ENCODE peak calls at places on chromosomes 5 and 9, in seven cellular contexts. L is fibroblast of lung, E is IMR-90, W is AG10803, I is cardiac muscle cell, O is suprapubic skin, Y is body of pancreas. N is an unnamed sample.

GRCh38 chr9:126440938-126441337 is 114.3 kb downstream of the MVB12B start:
- DNase-seq in L (peak), E (no peak), W (peak), I (no peak), O (no peak), Y (no peak), N (peak)

GRCh38 chr5:6723901-6724300 is 10.7 kb downstream of the TENT4A start:
- DNase-seq in L (no peak), E (no peak), W (no peak), I (no peak), O (no peak), Y (no peak), N (no peak)

GRCh38 chr5:54159153-54159836 is 151.1 kb downstream of the ARL15 start:
- DNase-seq in L (peak), E (peak), W (peak), I (no peak), O (no peak), Y (no peak), N (peak)

GRCh38 chr5:153959134-153959957 is 79.4 kb downstream of the FAM114A2 start:
- DNase-seq in L (peak), E (peak), W (peak), I (peak), O (no peak), Y (no peak), N (peak)

GRCh38 chr9:136153381-136154065 is 34.8 kb upstream of the TMEM250 start:
- DNase-seq in L (no peak), E (no peak), W (no peak), I (no peak), O (no peak), Y (no peak), N (no peak)

GRCh38 chr9:33229359-33230120 is 10.4 kb upstream of the SPINK4 start:
- DNase-seq in L (no peak), E (no peak), W (no peak), I (no peak), O (no peak), Y (peak), N (no peak)

GRCh38 chr5:61327761-61328753 is 4.0 kb upstream of the ZSWIM6 start:
- DNase-seq in L (peak), E (peak), W (peak), I (no peak), O (no peak), Y (no peak), N (peak)

GRCh38 chr5:119343042-119343441 is 12.8 kb upstream of the TNFAIP8 start:
- DNase-seq in L (peak), E (peak), W (no peak), I (no peak), O (no peak), Y (no peak), N (no peak)

GRCh38 chr9:36158122-36158521 is 11.1 kb upstream of the CCIN start:
- DNase-seq in L (peak), E (peak), W (peak), I (no peak), O (no peak), Y (no peak), N (peak)

GRCh38 chr5:73030995-73031394 is 75.2 kb downstream of the FCHO2 start:
- DNase-seq in L (peak), E (peak), W (peak), I (peak), O (no peak), Y (no peak), N (peak)

GRCh38 chr9:111731916-111732315 is 62.8 kb downstream of the SHOC1 start:
- DNase-seq in L (peak), E (peak), W (peak), I (no peak), O (no peak), Y (no peak), N (peak)

GRCh38 chr5:146588331-146588730 is 72.3 kb upstream of the GPR151 start:
- DNase-seq in L (peak), E (no peak), W (peak), I (no peak), O (no peak), Y (no peak), N (peak)

GRCh38 chr9:121559183-121559582 is 59.5 kb upstream of the GGTA1 start:
- DNase-seq in L (peak), E (peak), W (no peak), I (no peak), O (no peak), Y (no peak), N (peak)

DNA sequence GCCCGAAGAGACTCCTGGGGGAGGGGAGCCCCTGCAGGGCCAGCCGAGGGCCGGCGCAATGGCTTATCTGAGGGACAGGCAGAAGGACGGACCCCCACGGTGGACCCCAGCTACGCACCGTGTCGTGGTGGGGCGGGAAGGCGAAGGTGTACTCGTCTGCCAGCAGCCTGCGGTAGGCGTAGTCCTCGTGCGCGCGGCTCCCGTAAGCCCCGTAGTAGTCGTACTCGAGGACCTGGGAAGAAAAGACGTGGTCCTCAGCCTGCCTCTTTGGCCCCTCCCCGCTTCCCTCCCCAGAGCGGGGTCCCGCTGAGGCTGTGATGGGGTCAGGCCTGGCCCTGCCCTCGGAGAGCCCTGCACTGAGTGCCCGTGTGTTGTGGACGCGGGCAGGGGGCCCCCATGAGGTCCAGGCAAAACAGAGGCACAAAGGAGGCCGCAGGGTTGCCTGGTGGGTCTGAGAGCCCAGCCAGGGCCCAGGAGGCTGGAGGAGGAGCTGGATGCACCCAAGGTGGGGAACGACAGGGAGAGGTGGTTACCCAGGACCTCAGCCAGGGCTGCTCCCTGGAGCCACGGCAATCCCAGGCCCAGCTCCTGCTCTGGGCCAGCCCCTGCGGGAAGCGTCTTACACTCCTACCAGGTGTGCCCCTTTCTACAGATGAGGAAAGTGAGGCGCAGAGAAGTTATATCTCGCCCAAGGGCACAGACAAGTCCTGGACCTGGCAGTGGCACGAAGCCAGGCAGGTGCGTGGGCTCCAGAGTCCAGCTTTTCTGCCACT is 35.2 kb downstream of the SARDH start:
- DNase-seq in L (no peak), E (no peak), W (no peak), I (no peak), O (no peak), Y (no peak), N (no peak)
- H3K4me3 ChIP-seq in L (no peak), E (no peak), W (no peak), I (no peak), O (peak), Y (no peak), N (no peak)

GRCh38 chr9:97895695-97896332 is 26.5 kb downstream of the TRMO start:
- DNase-seq in L (no peak), E (peak), W (no peak), I (no peak), O (no peak), Y (no peak), N (peak)
- TF ChIP-seq CTCF in L (peak), E (peak), W (no peak), I (peak), O (no peak), Y (no peak), N (peak)

DNA sequence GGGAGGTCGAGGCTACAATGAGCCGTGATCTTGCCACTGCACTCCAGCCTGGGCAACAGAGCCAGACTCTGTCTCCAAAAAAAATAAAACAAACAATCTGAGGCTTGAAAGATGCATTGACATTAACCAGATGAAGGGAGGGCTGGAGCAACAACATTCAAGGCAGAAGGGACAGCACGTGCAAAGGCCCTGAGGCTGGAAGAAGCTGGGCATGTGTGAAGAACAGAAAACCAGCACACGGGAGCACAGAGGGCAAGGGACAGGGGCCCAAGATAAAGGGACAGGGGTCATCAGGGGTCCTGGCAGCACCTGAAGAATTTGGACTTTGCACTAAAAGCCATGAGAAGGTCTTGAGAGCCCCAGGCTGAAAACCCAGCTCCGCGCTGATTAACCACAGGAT is 3.3 kb downstream of the PTGES start:
- DNase-seq in L (no peak), E (no peak), W (no peak), I (no peak), O (no peak), Y (no peak), N (no peak)
- H3K4me3 ChIP-seq in L (no peak), E (no peak), W (no peak), I (no peak), O (no peak), Y (no peak), N (no peak)

DNA sequence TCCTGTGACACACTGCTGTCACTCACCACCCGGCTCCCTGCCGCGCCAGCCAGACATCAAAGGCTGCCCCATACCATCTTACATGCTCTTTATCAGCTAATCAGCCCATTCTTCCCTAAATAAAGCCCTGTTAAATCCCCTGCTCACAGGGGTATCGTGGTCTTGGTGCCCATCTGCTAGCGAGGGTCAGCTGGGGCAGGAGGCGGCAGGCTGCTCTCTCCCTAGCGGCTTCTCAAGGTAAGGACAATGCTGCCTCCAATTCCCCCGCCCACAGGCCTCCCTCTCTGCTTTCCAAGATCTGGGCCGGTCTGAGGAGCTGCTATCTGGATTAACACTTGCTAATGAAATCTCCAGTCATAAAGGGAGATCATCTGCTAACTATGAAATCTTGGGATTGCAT is 26.8 kb downstream of the BARHL1 start:
- DNase-seq in L (no peak), E (no peak), W (no peak), I (no peak), O (no peak), Y (no peak), N (no peak)
- TF ChIP-seq CTCF in L (no peak), E (no peak), W (no peak), I (no peak), O (no peak), Y (no peak), N (no peak)

GRCh38 chr5:66828046-66828550 is 231.9 kb downstream of the MAST4 start:
- DNase-seq in L (no peak), E (no peak), W (no peak), I (no peak), O (no peak), Y (no peak), N (no peak)
- H3K4me3 ChIP-seq in L (peak), E (peak), W (peak), I (peak), O (peak), Y (no peak), N (peak)

DNA sequence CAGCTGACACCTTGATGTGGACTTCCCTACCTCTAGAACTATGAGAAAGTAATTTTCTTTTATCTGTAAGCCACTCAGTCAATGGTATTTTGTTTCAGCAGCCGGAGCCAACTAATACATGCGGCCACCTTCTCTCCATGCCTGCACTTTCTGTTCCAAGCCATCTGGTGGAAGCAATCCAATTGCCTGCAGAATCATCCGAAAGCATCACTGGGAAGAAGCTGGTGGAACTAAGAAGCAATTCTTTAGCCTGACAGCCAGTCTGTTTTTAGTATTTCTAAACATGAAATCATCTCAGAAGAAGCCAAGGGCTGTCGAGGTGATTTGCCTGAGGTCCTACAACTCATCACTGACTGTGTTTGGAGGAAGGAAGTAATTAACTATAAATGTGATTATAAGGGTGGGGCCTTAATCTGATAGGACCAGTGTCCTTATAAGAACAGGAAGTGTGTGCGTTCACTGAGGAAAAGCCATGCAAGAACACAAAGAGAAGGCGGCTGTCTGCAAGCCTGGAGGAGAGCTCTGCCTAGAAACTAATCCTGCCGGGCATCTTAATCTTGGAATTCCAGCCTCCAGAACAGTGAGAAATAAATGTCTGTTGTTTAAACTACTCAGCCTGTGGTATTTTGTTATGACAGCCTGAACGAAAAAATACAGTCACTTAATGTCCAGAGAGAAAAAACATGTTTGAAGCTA is 49.1 kb downstream of the NXNL2 start:
- DNase-seq in L (peak), E (peak), W (peak), I (no peak), O (no peak), Y (no peak), N (peak)
- TF ChIP-seq CTCF in L (peak), E (peak), W (peak), I (no peak), O (no peak), Y (no peak), N (no peak)